ENCODE peak calls at places on chromosomes 13 and 19, in six cellular contexts. K, G, C, D, Q and N are unnamed samples.

GRCh38 chr19:42198676-42199439 is 18.6 kb downstream of the DEDD2 start:
- DNase-seq in K (no peak), G (no peak), C (peak; percentile 54), D (no peak), Q (peak; percentile 43), N (no peak)

GRCh38 chr13:35767256-35767981 is 290.9 kb upstream of the MAB21L1 start:
- DNase-seq in K (no peak), G (no peak), C (no peak), D (no peak), Q (no peak), N (no peak)

GRCh38 chr19:38163419-38164290 is 60.4 kb downstream of the DPF1 start:
- DNase-seq in K (no peak), G (no peak), C (no peak), D (no peak), Q (no peak), N (no peak)

GRCh38 chr13:39527961-39528720 is 74.9 kb downstream of the LHFPL6 start:
- DNase-seq in K (peak; percentile 78), G (peak; percentile 90), C (no peak), D (no peak), Q (no peak), N (no peak)

GRCh38 chr13:39148513-39148961 is 110.3 kb downstream of the NHLRC3 start:
- DNase-seq in K (peak; percentile 31), G (peak; percentile 57), C (no peak), D (peak; percentile 56), Q (no peak), N (no peak)

GRCh38 chr19:41533691-41534090 is 42.3 kb upstream of the CEACAM21 start:
- DNase-seq in K (no peak), G (no peak), C (no peak), D (no peak), Q (no peak), N (no peak)

GRCh38 chr19:35557539-35558399 is 5.7 kb downstream of the ATP4A start:
- DNase-seq in K (no peak), G (peak; percentile 70), C (peak; percentile 15), D (no peak), Q (peak; percentile 29), N (peak; percentile 47)

GRCh38 chr13:60369242-60369641 is 27.8 kb upstream of the TDRD3 start:
- DNase-seq in K (no peak), G (no peak), C (no peak), D (no peak), Q (no peak), N (no peak)

GRCh38 chr19:14556662-14557188 is 15.1 kb downstream of the NDUFB7 start:
- DNase-seq in K (no peak), G (peak; percentile 68), C (peak; percentile 44), D (no peak), Q (peak; percentile 55), N (peak; percentile 95)

GRCh38 chr13:104657196-104657595 is 1591.0 kb upstream of the SLC10A2 start:
- DNase-seq in K (no peak), G (no peak), C (no peak), D (no peak), Q (no peak), N (no peak)

GRCh38 chr19:48962029-48962848 is 2.9 kb upstream of the FTL start:
- DNase-seq in K (no peak), G (peak; percentile 47), C (no peak), D (no peak), Q (no peak), N (peak; percentile 79)

GRCh38 chr13:53112522-53112921 is 83.9 kb downstream of the OLFM4 start:
- DNase-seq in K (no peak), G (no peak), C (no peak), D (peak; percentile 52), Q (no peak), N (no peak)

GRCh38 chr13:59318320-59318930 is 845.3 kb downstream of the DIAPH3 start:
- DNase-seq in K (no peak), G (peak; percentile 24), C (no peak), D (peak; percentile 61), Q (no peak), N (no peak)

GRCh38 chr19:23527797-23528196 is 132.5 kb upstream of the ZNF91 start:
- DNase-seq in K (no peak), G (peak; percentile 64), C (no peak), D (no peak), Q (no peak), N (no peak)

GRCh38 chr13:110004814-110005213 is 218.4 kb upstream of the IRS2 start:
- DNase-seq in K (no peak), G (no peak), C (no peak), D (no peak), Q (no peak), N (no peak)

GRCh38 chr13:23899555-23899954 is 2.3 kb upstream of the C1QTNF9B start:
- DNase-seq in K (no peak), G (peak; percentile 38), C (no peak), D (no peak), Q (no peak), N (no peak)

GRCh38 chr19:2221918-2222317 is 14.2 kb downstream of the PLEKHJ1 start:
- DNase-seq in K (no peak), G (no peak), C (no peak), D (no peak), Q (no peak), N (no peak)

GRCh38 chr19:40423227-40423566 is 2.6 kb downstream of the SERTAD1 start:
- DNase-seq in K (no peak), G (no peak), C (no peak), D (no peak), Q (no peak), N (no peak)

GRCh38 chr19:1057185-1057857 is 9.6 kb upstream of the ARHGAP45 start:
- DNase-seq in K (no peak), G (peak; percentile 66), C (no peak), D (no peak), Q (no peak), N (no peak)

GRCh38 chr13:101416181-101417042 is at the start of gene NALCN:
- DNase-seq in K (no peak), G (peak; percentile 15), C (no peak), D (peak; percentile 17), Q (no peak), N (peak; percentile 7)

GRCh38 chr19:35853038-35853756 is 893 bp upstream of the NPHS1 start:
- DNase-seq in K (no peak), G (no peak), C (no peak), D (no peak), Q (no peak), N (no peak)

GRCh38 chr19:2099054-2099501 is 2.4 kb downstream of the IZUMO4 start:
- DNase-seq in K (no peak), G (no peak), C (no peak), D (no peak), Q (no peak), N (no peak)

GRCh38 chr13:48769107-48769704 is 115.5 kb downstream of the CYSLTR2 start:
- DNase-seq in K (peak; percentile 67), G (peak; percentile 77), C (peak; percentile 36), D (peak; percentile 76), Q (no peak), N (no peak)

GRCh38 chr19:28880735-28881401 is 332.1 kb downstream of the UQCRFS1 start:
- DNase-seq in K (no peak), G (no peak), C (no peak), D (no peak), Q (no peak), N (no peak)

GRCh38 chr19:23403581-23404324 is 8.5 kb upstream of the ZNF91 start:
- DNase-seq in K (no peak), G (no peak), C (no peak), D (peak; percentile 59), Q (no peak), N (peak; percentile 58)

GRCh38 chr13:73268306-73268705 is 209.5 kb downstream of the KLF5 start:
- DNase-seq in K (no peak), G (peak; percentile 69), C (no peak), D (peak; percentile 90), Q (no peak), N (no peak)

GRCh38 chr19:33683881-33684549 is 62.3 kb downstream of the CHST8 start:
- DNase-seq in K (no peak), G (peak; percentile 34), C (no peak), D (no peak), Q (no peak), N (peak; percentile 57)

GRCh38 chr13:99663185-99663825 is 162.0 kb downstream of the TM9SF2 start:
- DNase-seq in K (no peak), G (no peak), C (no peak), D (no peak), Q (no peak), N (no peak)

GRCh38 chr19:56538254-56538760 is 441 bp upstream of the ZFP28 start:
- DNase-seq in K (peak; percentile 24), G (peak; percentile 89), C (peak; percentile 79), D (peak; percentile 90), Q (peak; percentile 61), N (peak; percentile 51)

GRCh38 chr13:21550918-21551317 is 53.1 kb downstream of the MICU2 start:
- DNase-seq in K (no peak), G (no peak), C (no peak), D (no peak), Q (no peak), N (no peak)

GRCh38 chr19:10270180-10270615 is 722 bp upstream of the ICAM1 start:
- DNase-seq in K (no peak), G (peak; percentile 90), C (peak; percentile 64), D (no peak), Q (no peak), N (no peak)

GRCh38 chr19:10184636-10185035 is 10.1 kb downstream of the DNMT1 start:
- DNase-seq in K (no peak), G (no peak), C (no peak), D (no peak), Q (no peak), N (no peak)

GRCh38 chr13:47418206-47418920 is 521.5 kb upstream of the HTR2A start:
- DNase-seq in K (no peak), G (no peak), C (no peak), D (no peak), Q (no peak), N (no peak)

GRCh38 chr19:6278740-6279619 is 795 bp downstream of the MLLT1 start:
- DNase-seq in K (no peak), G (no peak), C (no peak), D (no peak), Q (no peak), N (peak; percentile 61)

GRCh38 chr19:48780684-48781391 is 25.5 kb downstream of the FGF21 start:
- DNase-seq in K (no peak), G (peak; percentile 75), C (no peak), D (no peak), Q (no peak), N (no peak)